ENCODE peak calls at places on chromosomes 6 and 20, in four cellular contexts. R is uterus, K is tibial artery, A is adrenal gland. M is an unnamed sample.

GRCh38 chr6:110541701-110542309 is 65.4 kb upstream of the SLC22A16 start:
- DNase-seq in R (no peak), K (no peak), A (no peak), M (peak; percentile 63)

GRCh38 chr20:44151621-44152416 is 35.2 kb downstream of the JPH2 start:
- DNase-seq in R (peak; percentile 67), K (no peak), A (no peak), M (no peak)

GRCh38 chr20:46523696-46524328 is 10.5 kb upstream of the ZNF334 start:
- DNase-seq in R (no peak), K (no peak), A (no peak), M (no peak)

GRCh38 chr6:110378552-110378951 is 20.4 kb upstream of the METTL24 start:
- DNase-seq in R (no peak), K (no peak), A (no peak), M (no peak)

GRCh38 chr6:145735356-145736165 is at the start of gene EPM2A:
- DNase-seq in R (peak; percentile 82), K (peak; percentile 84), A (peak; percentile 87), M (peak; percentile 73)

GRCh38 chr20:48788486-48789072 is 39.2 kb downstream of the PREX1 start:
- DNase-seq in R (no peak), K (no peak), A (no peak), M (no peak)

GRCh38 chr6:1585669-1586049 is 24.1 kb upstream of the FOXC1 start:
- DNase-seq in R (no peak), K (no peak), A (no peak), M (no peak)

GRCh38 chr20:23161244-23161875 is 75.2 kb upstream of the CD93 start:
- DNase-seq in R (no peak), K (no peak), A (no peak), M (no peak)

GRCh38 chr6:57173056-57173885 is 1.1 kb downstream of the BAG2 start:
- DNase-seq in R (no peak), K (no peak), A (peak; percentile 22), M (no peak)

GRCh38 chr20:24502184-24502583 is 32.8 kb downstream of the SYNDIG1 start:
- DNase-seq in R (peak; percentile 70), K (peak; percentile 81), A (peak; percentile 53), M (peak; percentile 64)

GRCh38 chr6:26555505-26556262 is 17.5 kb downstream of the HMGN4 start:
- DNase-seq in R (no peak), K (no peak), A (no peak), M (no peak)

GRCh38 chr6:8182857-8183256 is 80.5 kb upstream of the EEF1E1 start:
- DNase-seq in R (no peak), K (no peak), A (no peak), M (no peak)

GRCh38 chr6:106560966-106561740 is 68.1 kb downstream of the RTN4IP1 start:
- DNase-seq in R (no peak), K (no peak), A (no peak), M (no peak)

GRCh38 chr6:114747995-114748625 is 405.3 kb upstream of the HS3ST5 start:
- DNase-seq in R (no peak), K (peak; percentile 41), A (peak; percentile 47), M (peak; percentile 63)

GRCh38 chr20:24100370-24101011 is 111.9 kb upstream of the GGTLC1 start:
- DNase-seq in R (peak; percentile 37), K (peak; percentile 37), A (peak; percentile 29), M (no peak)

GRCh38 chr6:170114956-170115855 is 175.7 kb downstream of the DLL1 start:
- DNase-seq in R (no peak), K (peak; percentile 15), A (peak; percentile 8), M (no peak)

GRCh38 chr6:42545226-42545773 is 18.5 kb upstream of the UBR2 start:
- DNase-seq in R (no peak), K (no peak), A (no peak), M (no peak)

GRCh38 chr6:20532881-20533280 is 1.4 kb upstream of the CDKAL1 start:
- DNase-seq in R (no peak), K (no peak), A (no peak), M (no peak)

GRCh38 chr6:41878246-41878645 is 16.9 kb downstream of the USP49 start:
- DNase-seq in R (no peak), K (no peak), A (no peak), M (no peak)

GRCh38 chr6:41159415-41160082 is 3.4 kb downstream of the TREM2 start:
- DNase-seq in R (no peak), K (no peak), A (no peak), M (no peak)

GRCh38 chr6:125872259-125872921 is 81.6 kb downstream of the NCOA7 start:
- DNase-seq in R (no peak), K (no peak), A (no peak), M (no peak)

GRCh38 chr6:14048870-14049269 is 68.7 kb upstream of the CD83 start:
- DNase-seq in R (no peak), K (no peak), A (no peak), M (no peak)

GRCh38 chr6:151400473-151400872 is 9.1 kb upstream of the ZBTB2 start:
- DNase-seq in R (no peak), K (no peak), A (no peak), M (no peak)

GRCh38 chr20:31915491-31916280 is 36.2 kb downstream of the PDRG1 start:
- DNase-seq in R (no peak), K (no peak), A (no peak), M (no peak)
- H3K27me3 ChIP-seq in R (no peaks in the 10 kb centered on the region), K (peaks cover 10% of the 10 kb centered on the region), A (no peaks in the 10 kb centered on the region), M (no peaks in the 10 kb centered on the region)

GRCh38 chr6:3749390-3749978 is 2.0 kb downstream of the PXDC1 start:
- DNase-seq in R (no peak), K (no peak), A (no peak), M (no peak)
- H3K27me3 ChIP-seq in R (no peaks in the 10 kb centered on the region), K (no peaks in the 10 kb centered on the region), A (no peaks in the 10 kb centered on the region), M (no peaks in the 10 kb centered on the region)

GRCh38 chr6:31399589-31400466 is 3.6 kb upstream of the MICA start:
- DNase-seq in R (peak; percentile 95), K (peak; percentile 95), A (peak; percentile 87), M (peak; percentile 81)

GRCh38 chr6:31401403-31401802 is 2.0 kb upstream of the MICA start:
- DNase-seq in R (peak; percentile 72), K (peak; percentile 51), A (peak; percentile 66), M (no peak)

GRCh38 chr6:31403283-31403989 is at the start of gene MICA:
- DNase-seq in R (peak; percentile 90), K (peak; percentile 92), A (peak; percentile 90), M (peak; percentile 67)

GRCh38 chr6:31402324-31403282 is 792 bp upstream of the MICA start:
- DNase-seq in R (no peak), K (peak; percentile 42), A (peak; percentile 42), M (no peak)

DNA sequence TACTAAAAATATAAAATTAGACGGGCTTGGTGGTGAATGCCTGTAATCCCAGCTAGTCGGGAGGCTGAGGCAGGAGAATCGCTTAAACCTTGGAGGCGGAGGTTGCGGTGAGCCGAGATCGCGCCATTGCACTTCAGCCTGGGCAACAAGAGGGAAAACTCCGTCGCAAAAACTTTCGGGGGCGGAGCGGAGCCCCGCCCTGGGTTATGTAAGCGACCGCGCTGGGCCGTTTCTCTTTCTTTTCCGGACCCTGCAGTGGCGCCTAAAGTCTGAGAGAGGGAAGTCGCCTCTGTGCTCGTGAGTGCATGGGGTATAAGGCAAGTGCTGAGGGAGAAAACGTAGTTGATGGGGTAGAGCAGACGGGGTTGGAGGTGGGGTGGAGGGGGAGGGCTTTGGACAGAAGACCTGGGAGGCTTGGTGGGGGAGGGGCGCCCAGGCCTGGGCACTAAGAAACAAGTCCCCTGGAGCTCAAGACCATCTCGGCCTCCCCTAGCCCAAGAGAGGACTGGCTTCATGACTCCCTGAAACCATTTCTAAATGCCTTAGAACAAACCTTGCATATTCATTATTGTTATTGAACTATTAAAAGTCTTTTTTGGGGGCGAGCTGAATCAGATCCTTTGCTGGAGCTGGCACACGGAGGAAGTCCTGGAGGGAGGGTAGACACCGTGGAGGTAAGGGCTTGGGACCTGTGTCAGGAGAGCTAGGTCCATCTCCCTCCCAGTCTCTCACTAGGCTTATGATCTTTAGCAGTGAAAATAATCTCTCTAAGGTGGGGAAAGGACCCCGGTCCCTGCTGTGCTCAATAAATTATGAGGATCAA is 2.7 kb upstream of the MICA start:
- DNase-seq in R (peak; percentile 80), K (peak; percentile 85), A (peak; percentile 73), M (no peak)
- H3K27me3 ChIP-seq in R (no peaks in the 10 kb centered on the region), K (no peaks in the 10 kb centered on the region), A (no peaks in the 10 kb centered on the region), M (peaks cover 2% of the 10 kb centered on the region)

DNA sequence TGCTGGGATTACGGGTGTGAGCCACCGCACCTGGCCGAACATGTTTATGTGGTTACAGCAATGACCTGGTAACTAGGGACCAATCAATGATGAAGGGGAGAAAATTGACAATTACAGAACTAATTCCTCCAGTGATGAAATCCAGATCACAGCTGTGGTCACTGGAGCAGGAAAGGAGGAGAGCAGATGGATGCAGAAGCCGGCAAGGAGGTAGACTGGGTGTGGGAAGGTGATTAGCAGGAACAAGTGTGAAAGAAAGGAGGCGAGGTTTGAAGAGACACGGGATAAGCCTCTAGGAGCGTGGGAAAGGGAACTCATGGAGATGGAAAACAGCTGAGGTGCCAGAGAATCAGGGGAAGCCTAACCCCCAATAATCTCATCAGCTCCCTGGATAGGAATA is 17.2 kb upstream of the SPAG4 start:
- DNase-seq in R (no peak), K (no peak), A (no peak), M (no peak)
- H3K27me3 ChIP-seq in R (no peaks in the 10 kb centered on the region), K (peaks cover 34% of the 10 kb centered on the region), A (no peaks in the 10 kb centered on the region), M (no peaks in the 10 kb centered on the region)

DNA sequence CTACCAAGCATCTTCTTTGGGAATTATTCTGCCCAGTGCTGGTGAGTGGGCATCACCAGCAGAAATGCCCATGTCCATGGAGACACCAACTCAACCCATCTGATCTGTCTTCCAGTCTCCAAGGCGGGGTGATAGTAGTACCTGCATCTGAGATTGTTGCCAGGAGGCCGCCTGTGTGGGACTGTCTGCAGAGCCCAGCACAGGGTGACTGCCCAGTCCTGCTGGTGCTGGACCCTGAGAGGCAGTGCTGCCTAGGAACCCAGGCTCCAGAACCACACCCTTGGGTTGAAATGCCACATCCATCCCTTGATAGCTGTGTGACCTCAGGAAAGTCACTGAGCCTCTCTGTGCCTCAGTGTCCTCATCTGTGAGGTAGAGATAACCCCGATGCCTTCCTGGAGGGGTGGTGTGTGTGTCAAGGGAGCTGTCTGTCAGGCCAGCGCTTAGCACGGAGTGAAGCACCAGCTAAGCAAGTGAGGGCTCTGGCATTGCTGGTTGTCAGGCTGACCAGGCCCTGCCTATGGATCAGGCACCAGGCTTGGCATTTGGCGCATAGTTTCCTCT is 268.1 kb downstream of the CDH4 start:
- DNase-seq in R (no peak), K (no peak), A (no peak), M (no peak)
- H3K27me3 ChIP-seq in R (no peaks in the 10 kb centered on the region), K (peaks cover 37% of the 10 kb centered on the region), A (no peaks in the 10 kb centered on the region), M (no peaks in the 10 kb centered on the region)

GRCh38 chr20:62980970-62981369 is 25.8 kb downstream of the BHLHE23 start:
- DNase-seq in R (no peak), K (no peak), A (no peak), M (no peak)

GRCh38 chr20:62982124-62983075 is 24.4 kb downstream of the BHLHE23 start:
- DNase-seq in R (no peak), K (no peak), A (no peak), M (no peak)

GRCh38 chr20:62984666-62985065 is 22.1 kb downstream of the BHLHE23 start:
- DNase-seq in R (no peak), K (no peak), A (no peak), M (no peak)

GRCh38 chr20:62985089-62985778 is 21.5 kb downstream of the BHLHE23 start:
- DNase-seq in R (no peak), K (no peak), A (no peak), M (no peak)

DNA sequence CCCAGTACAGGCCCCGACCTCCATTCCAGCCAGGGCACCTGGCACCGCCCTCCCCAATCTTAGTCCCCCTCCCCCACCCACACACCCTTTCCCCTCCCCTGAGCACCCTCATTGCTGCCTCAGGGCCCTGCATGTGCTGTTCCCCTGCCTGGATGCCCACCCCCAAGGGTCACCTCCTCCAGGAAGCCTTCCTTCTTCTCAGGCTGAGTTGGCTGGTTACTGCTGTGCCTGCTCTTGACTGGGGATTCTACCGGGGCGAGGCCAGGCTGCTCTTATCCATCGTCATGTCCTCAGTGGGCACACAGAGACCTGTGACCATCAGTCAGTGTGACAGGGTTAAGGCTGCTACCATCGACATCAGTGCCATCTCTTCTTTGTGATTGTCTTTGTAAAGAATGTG is 23.6 kb downstream of the BHLHE23 start:
- DNase-seq in R (no peak), K (no peak), A (no peak), M (no peak)
- H3K27me3 ChIP-seq in R (peaks cover 37% of the 10 kb centered on the region), K (peaks cover 96% of the 10 kb centered on the region), A (peaks cover 40% of the 10 kb centered on the region), M (peaks cover 51% of the 10 kb centered on the region)

M was measured in dorsolateral prefrontal cortex.